ENCODE peak calls at places on chromosomes 6 and 20, in five cellular contexts. J is IMR-90; L is CD8-positive, alpha-beta T cell; Y is activated CD8-positive, alpha-beta T cell treated with anti-CD3 and anti-CD28 coated beads, Interleukin-2, amount 10 ng/mL, durations not matched to agents 7 days and 5 days; O is stimulated activated naive CD8-positive, alpha-beta T cell treated with anti-CD3 and anti-CD28 coated beads, Interleukin-15, Interleukin-2, amounts not matched to agents 100 U/mL and 50 U/mL, for 24 hours. Q is an unnamed sample.

GRCh38 chr6:160349837-160350236 is 1.7 kb downstream of the SLC22A3 start:
- ATAC-seq in O (peak), Y (no peak), J (no peak), L (no peak), Q (no peak)

GRCh38 chr6:56642366-56643261 is at the start of gene DST:
- ATAC-seq in L (no peak), O (no peak), J (peak), Y (no peak), Q (no peak)

GRCh38 chr6:99334526-99335127 is 14.8 kb downstream of the FAXC start:
- ATAC-seq in L (no peak), J (peak), O (peak), Y (peak), Q (peak)

GRCh38 chr6:95846652-95847051 is 169.1 kb upstream of the FUT9 start:
- ATAC-seq in Y (no peak), L (no peak), O (no peak), J (no peak), Q (no peak)

GRCh38 chr20:5171074-5171789 is 44.4 kb downstream of the CDS2 start:
- ATAC-seq in L (no peak), J (no peak), Y (no peak), O (no peak), Q (no peak)

GRCh38 chr20:31671324-31671723 is 33.6 kb downstream of the COX4I2 start:
- ATAC-seq in L (no peak), Y (no peak), J (no peak), O (no peak), Q (no peak)

GRCh38 chr6:110951986-110952794 is 6.3 kb upstream of the GTF3C6 start:
- ATAC-seq in O (no peak), J (peak), L (no peak), Y (no peak), Q (no peak)

GRCh38 chr20:44586289-44586911 is 4.0 kb downstream of the PKIG start:
- ATAC-seq in L (peak), Y (no peak), J (no peak), O (peak), Q (peak)

GRCh38 chr6:143236151-143236788 is 175.6 kb downstream of the AIG1 start:
- ATAC-seq in L (no peak), O (no peak), J (no peak), Y (no peak), Q (no peak)

GRCh38 chr6:106197441-106197840 is 111.3 kb downstream of the PRDM1 start:
- ATAC-seq in Y (no peak), L (no peak), J (no peak), O (no peak), Q (peak)

GRCh38 chr20:4916991-4917881 is 84.1 kb downstream of the SLC23A2 start:
- ATAC-seq in O (no peak), J (peak), Y (no peak), L (no peak), Q (no peak)

GRCh38 chr6:56949925-56950495 is 4.9 kb upstream of the BEND6 start:
- ATAC-seq in L (no peak), Y (no peak), O (no peak), J (no peak), Q (no peak)

GRCh38 chr20:49938173-49939163 is 2.3 kb downstream of the RNF114 start:
- ATAC-seq in Y (no peak), O (no peak), L (no peak), J (peak), Q (no peak)

GRCh38 chr6:7267521-7268091 is 45.4 kb downstream of the SSR1 start:
- ATAC-seq in Y (no peak), O (peak), L (no peak), J (peak), Q (no peak)

GRCh38 chr20:34495928-34496327 is 20.3 kb upstream of the DYNLRB1 start:
- ATAC-seq in Y (no peak), J (no peak), L (no peak), O (no peak), Q (no peak)

GRCh38 chr6:148524976-148525375 is 182.3 kb downstream of the SASH1 start:
- ATAC-seq in O (peak), J (peak), Y (no peak), L (no peak), Q (peak)

GRCh38 chr6:152313542-152314482 is 323.4 kb downstream of the SYNE1 start:
- ATAC-seq in L (no peak), Y (no peak), O (no peak), J (peak), Q (no peak)

GRCh38 chr6:36956111-36956820 is 1.7 kb downstream of the PI16 start:
- ATAC-seq in O (no peak), J (no peak), L (no peak), Y (peak), Q (peak)

GRCh38 chr20:56411759-56412472 is at the start of gene CASS4:
- ATAC-seq in O (peak), J (peak), L (peak), Y (peak), Q (peak)

GRCh38 chr20:32296412-32296811 is 19.0 kb downstream of the KIF3B start:
- ATAC-seq in J (no peak), Y (no peak), L (no peak), O (no peak), Q (no peak)

GRCh38 chr6:34531580-34532201 is 24.4 kb downstream of the SPDEF start:
- ATAC-seq in J (peak), L (no peak), Y (no peak), O (peak), Q (no peak)

GRCh38 chr6:41278699-41279405 is 7.6 kb downstream of the TREM1 start:
- ATAC-seq in L (peak), J (no peak), O (peak), Y (peak), Q (peak)

GRCh38 chr6:41901882-41902519 is 6.8 kb upstream of the USP49 start:
- ATAC-seq in L (peak), J (no peak), O (no peak), Y (peak), Q (peak)

GRCh38 chr20:33767739-33768138 is 35.9 kb downstream of the ZNF341 start:
- ATAC-seq in O (no peak), L (no peak), J (no peak), Y (no peak), Q (no peak)

GRCh38 chr20:45014671-45015415 is 48.5 kb downstream of the STK4 start:
- ATAC-seq in J (no peak), O (peak), L (no peak), Y (no peak), Q (peak)

GRCh38 chr6:128156315-128157111 is 255.7 kb upstream of the THEMIS start:
- ATAC-seq in Y (no peak), O (no peak), J (no peak), L (no peak), Q (no peak)

GRCh38 chr6:18496462-18496861 is 109.3 kb downstream of the RNF144B start:
- ATAC-seq in L (no peak), J (no peak), O (no peak), Y (no peak), Q (no peak)

GRCh38 chr20:21019831-21020655 is 86.1 kb downstream of the LINC00237 start:
- ATAC-seq in Y (no peak), O (no peak), J (no peak), L (no peak), Q (no peak)

GRCh38 chr6:167937948-167938911 is 59.2 kb upstream of the KIF25 start:
- ATAC-seq in L (no peak), J (no peak), Y (no peak), O (no peak), Q (no peak)

GRCh38 chr6:16249971-16250370 is 11.6 kb downstream of the GMPR start:
- ATAC-seq in J (no peak), O (no peak), Y (no peak), L (no peak), Q (no peak)

GRCh38 chr6:16705403-16705993 is 55.8 kb downstream of the ATXN1 start:
- ATAC-seq in J (no peak), O (no peak), Y (no peak), L (no peak), Q (no peak)

GRCh38 chr6:56649053-56649769 is 6.5 kb upstream of the DST start:
- ATAC-seq in L (no peak), Y (no peak), O (no peak), J (peak), Q (no peak)

Q was measured in activated T-helper 17 cell treated with anti-CD3 and anti-CD28 coated beads, Interleukin-2, amount 50 U/mL, for 72 hours.